ENCODE peak calls at places on chromosome 2, in seven cellular contexts. J, O, V, A, L, D and T are unnamed samples.

GRCh38 chr2:222548997-222549396 is 106.9 kb downstream of the FARSB start:
- DNase-seq in D (no peak), L (no peak), O (no peak), V (no peak), J (no peak), A (peak), T (no peak)

GRCh38 chr2:98086491-98087446 is at the start of gene VWA3B:
- DNase-seq in V (no peak), D (peak), L (no peak), A (peak), O (no peak), J (peak), T (no peak)

GRCh38 chr2:161836664-161837063 is 212.4 kb downstream of the SLC4A10 start:
- DNase-seq in J (no peak), V (no peak), L (no peak), O (no peak), A (no peak), D (no peak), T (no peak)

GRCh38 chr2:46377666-46378560 is 80.7 kb downstream of the EPAS1 start:
- DNase-seq in D (no peak), O (no peak), L (no peak), J (no peak), V (no peak), A (no peak), T (no peak)

GRCh38 chr2:142075826-142076225 is 55.0 kb downstream of the LRP1B start:
- DNase-seq in A (no peak), V (no peak), J (no peak), L (no peak), D (no peak), O (no peak), T (no peak)

GRCh38 chr2:75608684-75609333 is 37.8 kb upstream of the MRPL19 start:
- DNase-seq in O (peak), D (peak), A (peak), V (peak), L (no peak), J (peak), T (no peak)

GRCh38 chr2:178990533-178991241 is 59.2 kb downstream of the CCDC141 start:
- DNase-seq in L (peak), O (no peak), D (no peak), J (no peak), A (no peak), V (no peak), T (no peak)

GRCh38 chr2:119109823-119110222 is 48.7 kb downstream of the C1QL2 start:
- DNase-seq in A (no peak), O (no peak), J (no peak), L (no peak), D (no peak), V (no peak), T (no peak)

GRCh38 chr2:240556553-240557100 is 1.2 kb downstream of the ANKMY1 start:
- DNase-seq in V (peak), O (peak), L (no peak), A (peak), D (no peak), J (peak), T (no peak)

GRCh38 chr2:105496271-105496670 is 97.4 kb upstream of the FHL2 start:
- DNase-seq in L (no peak), J (no peak), D (no peak), O (no peak), V (no peak), A (no peak), T (no peak)

GRCh38 chr2:132009177-132009873 is 152.4 kb downstream of the ANKRD30BL start:
- DNase-seq in D (no peak), V (no peak), J (no peak), A (no peak), O (no peak), L (no peak), T (no peak)
- TF ChIP-seq EZH2 in D (no peak), V (no peak), J (no peak), A (no peak), O (no peak), L (no peak), T (no peak)

GRCh38 chr2:230475143-230475542 is 59.1 kb downstream of the SP100 start:
- DNase-seq in D (no peak), V (no peak), A (no peak), J (no peak), L (no peak), O (no peak), T (no peak)

GRCh38 chr2:230471074-230471473 is 55.1 kb downstream of the SP100 start:
- DNase-seq in D (no peak), A (no peak), O (no peak), J (no peak), V (no peak), L (peak), T (no peak)

GRCh38 chr2:230473378-230473777 is 57.4 kb downstream of the SP100 start:
- DNase-seq in O (peak), A (no peak), D (no peak), J (no peak), V (no peak), L (no peak), T (no peak)

GRCh38 chr2:230472619-230473018 is 56.6 kb downstream of the SP100 start:
- DNase-seq in D (peak), L (peak), J (no peak), A (no peak), V (no peak), O (peak), T (no peak)
- TF ChIP-seq POLR2AphosphoS5 in D (no peak), L (no peak), J (no peak), A (no peak), V (no peak), O (no peak), T (no peak)

GRCh38 chr2:195818521-195818920 is 161.5 kb downstream of the SLC39A10 start:
- DNase-seq in L (no peak), A (no peak), V (no peak), J (no peak), D (no peak), O (peak), T (no peak)

GRCh38 chr2:195820373-195820772 is 163.3 kb downstream of the SLC39A10 start:
- DNase-seq in V (no peak), A (no peak), O (peak), D (peak), L (no peak), J (no peak), T (peak)

GRCh38 chr2:195819276-195819675 is 162.2 kb downstream of the SLC39A10 start:
- DNase-seq in O (no peak), D (no peak), V (no peak), J (no peak), L (no peak), A (no peak), T (no peak)

GRCh38 chr2:195821566-195821932 is 164.5 kb downstream of the SLC39A10 start:
- DNase-seq in O (no peak), V (no peak), J (no peak), D (no peak), A (no peak), L (no peak), T (no peak)

DNA sequence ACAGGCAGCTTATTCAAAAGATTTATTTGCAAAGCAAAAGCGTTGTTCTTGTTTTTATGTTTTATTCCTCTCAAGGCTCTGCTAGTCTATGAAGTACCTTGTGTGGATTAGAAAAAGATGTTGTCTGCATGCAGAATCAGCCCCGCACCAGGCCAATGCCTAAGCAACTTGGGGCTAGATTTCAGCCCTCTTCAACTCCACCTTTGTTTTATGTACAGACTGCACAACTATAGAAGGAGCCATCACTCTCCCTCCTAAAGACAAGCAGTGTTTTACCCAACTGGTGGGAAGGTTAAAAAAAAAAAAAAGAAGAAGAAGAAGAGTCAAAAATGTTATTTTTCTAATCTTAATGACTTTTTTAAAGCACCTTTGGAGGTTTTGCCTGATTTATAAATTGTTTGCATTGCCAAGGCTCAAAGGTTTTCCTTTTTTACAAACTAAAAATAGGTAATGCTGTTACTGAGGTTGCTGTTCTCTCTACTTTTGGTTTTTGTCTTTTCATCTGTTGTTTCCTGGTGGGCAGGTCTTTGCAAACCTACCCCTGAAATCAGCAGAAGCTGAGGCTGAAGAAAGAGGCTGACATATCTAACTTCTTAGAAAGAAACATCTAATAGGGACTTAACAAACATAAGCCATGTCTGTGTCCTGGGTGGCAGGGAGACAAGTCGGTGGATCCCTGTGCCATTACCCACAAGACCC is 164.0 kb downstream of the SLC39A10 start:
- DNase-seq in A (no peak), J (no peak), O (no peak), V (no peak), D (no peak), L (no peak), T (no peak)
- TF ChIP-seq EZH2 in A (no peak), J (no peak), O (no peak), V (no peak), D (no peak), L (no peak), T (no peak)

GRCh38 chr2:170930132-170931109 is 1.4 kb downstream of the GORASP2 start:
- DNase-seq in V (peak), J (no peak), A (peak), D (peak), O (peak), L (peak), T (no peak)
- TF ChIP-seq POLR2AphosphoS5 in V (no peak), J (peak), A (no peak), D (no peak), O (no peak), L (peak), T (peak)

DNA sequence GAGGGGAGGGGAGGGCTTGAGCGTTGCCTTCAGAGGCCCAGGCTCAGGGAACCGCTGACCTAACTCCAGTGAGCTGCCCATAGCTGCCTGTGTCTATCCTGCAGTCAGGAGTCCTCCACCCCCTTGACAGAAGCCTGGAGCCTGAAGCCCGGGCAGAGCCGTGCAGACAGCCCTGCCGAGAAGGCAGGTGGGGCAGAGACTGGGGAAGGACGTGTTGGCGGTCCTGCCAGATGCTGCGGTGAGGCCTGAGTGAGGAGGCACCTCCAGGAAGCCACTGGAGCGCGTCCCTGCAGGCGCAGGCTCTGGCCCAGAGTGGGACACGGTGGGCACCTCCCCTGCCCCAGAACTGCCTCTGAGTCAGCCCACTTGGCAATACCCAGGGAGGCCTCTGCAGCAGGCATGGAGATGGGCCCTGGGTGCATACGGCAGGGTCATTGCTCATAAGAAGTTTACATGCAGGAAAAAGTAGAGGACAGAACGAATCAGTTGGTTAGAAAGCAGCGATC is 195.9 kb downstream of the TFCP2L1 start:
- DNase-seq in O (no peak), D (no peak), V (no peak), J (no peak), A (no peak), L (no peak), T (no peak)
- TF ChIP-seq EZH2 in O (no peak), D (no peak), V (no peak), J (no peak), A (no peak), L (no peak), T (no peak)

GRCh38 chr2:111519074-111519473 is 364.9 kb downstream of the ANAPC1 start:
- DNase-seq in J (no peak), L (no peak), A (no peak), D (no peak), V (no peak), O (no peak), T (no peak)

GRCh38 chr2:111523009-111523408 is 361.0 kb downstream of the ANAPC1 start:
- DNase-seq in D (no peak), O (no peak), A (no peak), L (no peak), J (peak), V (no peak), T (no peak)

GRCh38 chr2:111522231-111522768 is 361.7 kb downstream of the ANAPC1 start:
- DNase-seq in D (no peak), J (no peak), O (no peak), L (no peak), A (no peak), V (peak), T (no peak)
- TF ChIP-seq POLR2AphosphoS5 in D (no peak), J (no peak), O (no peak), L (no peak), A (no peak), V (no peak), T (no peak)